ENCODE peak calls at places on chromosome 4, in ten cellular contexts. D is NAMALWA, S is T follicular helper cell, B is COR-L47, X is NCI-H69, P is H9, V is glutamatergic neuron, A is IMR-90, J is activated B cell treated with CpG ODN at 0.5 μM for 24 hours, Z is AG08396. G is an unnamed sample.

GRCh38 chr4:143346208-143346607 is 9.5 kb downstream of the GAB1 start:
- DNase-seq in D (no peak), S (no peak), B (no peak), X (peak), P (no peak), V (no peak), A (no peak), J (no peak), Z (no peak), G (peak)

GRCh38 chr4:123127865-123128264 is 205.5 kb upstream of the NUDT6 start:
- DNase-seq in D (no peak), S (no peak), B (no peak), X (no peak), P (no peak), V (no peak), A (no peak), J (no peak), Z (no peak), G (no peak)

GRCh38 chr4:100879471-100879870 is 361.6 kb upstream of the EMCN start:
- DNase-seq in D (no peak), S (no peak), B (no peak), X (no peak), P (no peak), V (no peak), A (no peak), J (no peak), Z (no peak), G (no peak)

GRCh38 chr4:111268769-111269414 is 646.0 kb upstream of the PITX2 start:
- DNase-seq in D (no peak), S (no peak), B (no peak), X (no peak), P (no peak), V (no peak), A (peak), J (no peak), Z (peak), G (no peak)

GRCh38 chr4:6257243-6258025 is 12.2 kb upstream of the WFS1 start:
- DNase-seq in D (no peak), S (no peak), B (no peak), X (no peak), P (peak), V (no peak), A (no peak), J (no peak), Z (no peak), G (peak)

GRCh38 chr4:126441173-126441810 is 1126.5 kb downstream of the FAT4 start:
- DNase-seq in D (no peak), S (no peak), B (no peak), X (no peak), P (no peak), V (no peak), A (peak), J (no peak), Z (peak), G (no peak)

GRCh38 chr4:80309301-80310004 is 26.1 kb upstream of the CFAP299 start:
- DNase-seq in D (no peak), S (no peak), B (no peak), X (no peak), P (no peak), V (no peak), A (peak), J (no peak), Z (peak), G (no peak)

GRCh38 chr4:29970626-29971025 is 749.5 kb upstream of the PCDH7 start:
- DNase-seq in D (peak), S (no peak), B (no peak), X (peak), P (peak), V (no peak), A (no peak), J (no peak), Z (no peak), G (peak)

GRCh38 chr4:25351777-25352421 is 25.2 kb upstream of the ANAPC4 start:
- DNase-seq in D (no peak), S (no peak), B (no peak), X (no peak), P (no peak), V (no peak), A (peak), J (no peak), Z (peak), G (peak)

GRCh38 chr4:153480704-153481103 is 14.5 kb downstream of the TMEM131L start:
- DNase-seq in D (no peak), S (no peak), B (no peak), X (no peak), P (no peak), V (no peak), A (no peak), J (no peak), Z (no peak), G (no peak)

GRCh38 chr4:1036976-1037810 is 25.8 kb downstream of the FGFRL1 start:
- DNase-seq in D (no peak), S (no peak), B (no peak), X (no peak), P (no peak), V (no peak), A (no peak), J (no peak), Z (no peak), G (no peak)

GRCh38 chr4:41038304-41038703 is 176.0 kb downstream of the APBB2 start:
- DNase-seq in D (no peak), S (no peak), B (no peak), X (no peak), P (no peak), V (no peak), A (no peak), J (no peak), Z (no peak), G (no peak)

GRCh38 chr4:121776610-121777401 is 11.8 kb upstream of the SMIM43 start:
- DNase-seq in D (no peak), S (no peak), B (no peak), X (no peak), P (no peak), V (no peak), A (no peak), J (no peak), Z (no peak), G (no peak)

GRCh38 chr4:8702516-8703400 is 110.2 kb downstream of the CPZ start:
- DNase-seq in D (no peak), S (no peak), B (no peak), X (no peak), P (peak), V (no peak), A (no peak), J (no peak), Z (no peak), G (no peak)

GRCh38 chr4:123488916-123489315 is 92.3 kb downstream of the SPRY1 start:
- DNase-seq in D (no peak), S (no peak), B (no peak), X (no peak), P (no peak), V (no peak), A (peak), J (no peak), Z (peak), G (no peak)